ENCODE peak calls at places on chromosomes 3 and 15, in five cellular contexts. G, C, Y, Q and P are unnamed samples.

GRCh38 chr3:66572090-66572632 is 71.3 kb upstream of the LRIG1 start:
- DNase-seq in C (no peak), Y (no peak), Q (no peak), G (no peak), P (no peak)

GRCh38 chr15:58626378-58626777 is 123.1 kb downstream of the ADAM10 start:
- DNase-seq in Y (no peak), C (no peak), G (no peak), Q (no peak), P (no peak)

GRCh38 chr3:129773942-129774663 is 119.4 kb downstream of the TMCC1 start:
- DNase-seq in C (no peak), Q (no peak), G (no peak), Y (no peak), P (no peak)

GRCh38 chr3:126440709-126440995 is 35.0 kb downstream of the ZXDC start:
- DNase-seq in Y (no peak), G (no peak), C (no peak), Q (no peak), P (no peak)

GRCh38 chr15:72562878-72563277 is 88.7 kb downstream of the ARIH1 start:
- DNase-seq in Y (no peak), G (no peak), C (no peak), Q (no peak), P (no peak)

GRCh38 chr3:106457278-106458210 is 588.7 kb upstream of the CBLB start:
- DNase-seq in Q (peak), Y (no peak), C (peak), G (peak), P (peak)

GRCh38 chr3:170534232-170534631 is 51.6 kb downstream of the SLC7A14 start:
- DNase-seq in Y (no peak), C (no peak), G (no peak), Q (no peak), P (no peak)

GRCh38 chr15:41483115-41483514 is 10.6 kb upstream of the ITPKA start:
- DNase-seq in Y (no peak), G (no peak), Q (no peak), C (no peak), P (no peak)

GRCh38 chr3:113132571-113132996 is 78.8 kb upstream of the BOC start:
- DNase-seq in G (no peak), C (peak), Q (peak), Y (no peak), P (no peak)

DNA sequence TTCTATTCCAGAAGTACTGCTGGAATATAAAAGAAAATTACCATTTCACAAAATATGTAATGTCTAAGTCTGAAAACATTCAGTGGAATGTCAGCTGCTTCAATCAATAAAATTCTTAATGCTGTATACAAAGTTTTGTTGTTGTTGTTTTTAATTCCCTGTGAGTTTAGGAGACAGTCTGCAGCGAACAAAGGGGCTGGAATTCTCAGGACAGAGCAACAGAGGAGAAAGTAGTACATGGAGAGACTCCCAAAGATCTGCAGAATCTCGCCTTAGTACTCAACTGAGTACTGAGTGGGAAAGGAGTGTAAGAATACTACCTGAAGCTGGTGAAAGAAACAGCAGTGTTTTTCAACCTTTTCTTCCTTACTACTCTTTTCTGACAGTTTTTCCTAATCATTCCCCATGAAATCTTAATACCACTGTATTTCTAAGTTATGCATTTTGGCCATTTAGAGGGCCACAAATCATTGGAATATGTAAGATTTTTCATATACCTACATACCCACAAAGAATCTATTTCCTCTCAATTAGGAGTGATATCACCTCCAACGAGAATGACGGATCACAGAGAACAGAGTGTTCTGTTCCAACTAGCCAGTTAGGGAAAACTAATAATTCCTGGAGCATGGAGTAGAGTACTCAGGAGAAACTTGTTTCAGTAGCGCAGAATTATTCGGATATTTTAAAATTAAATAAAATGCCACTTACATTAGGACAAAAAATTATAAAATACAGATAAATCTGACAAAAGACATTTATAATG is 16.0 kb downstream of the ANKRD28 start:
- DNase-seq in G (no peak), Q (no peak), Y (no peak), C (peak), P (no peak)
- H3K4me3 ChIP-seq in G (no peak), Q (no peak), Y (no peak), C (no peak), P (no peak)

GRCh38 chr15:68616397-68616796 is 37.6 kb downstream of the CORO2B start:
- DNase-seq in Y (no peak), Q (no peak), C (no peak), G (no peak), P (no peak)

GRCh38 chr15:68615301-68615700 is 36.5 kb downstream of the CORO2B start:
- DNase-seq in G (no peak), Q (no peak), C (no peak), Y (no peak), P (no peak)

GRCh38 chr15:68615811-68616210 is 37.0 kb downstream of the CORO2B start:
- DNase-seq in C (no peak), G (no peak), Y (no peak), Q (no peak), P (no peak)

GRCh38 chr15:68612979-68613740 is 34.4 kb downstream of the CORO2B start:
- DNase-seq in C (peak), Y (no peak), G (no peak), Q (no peak), P (no peak)

DNA sequence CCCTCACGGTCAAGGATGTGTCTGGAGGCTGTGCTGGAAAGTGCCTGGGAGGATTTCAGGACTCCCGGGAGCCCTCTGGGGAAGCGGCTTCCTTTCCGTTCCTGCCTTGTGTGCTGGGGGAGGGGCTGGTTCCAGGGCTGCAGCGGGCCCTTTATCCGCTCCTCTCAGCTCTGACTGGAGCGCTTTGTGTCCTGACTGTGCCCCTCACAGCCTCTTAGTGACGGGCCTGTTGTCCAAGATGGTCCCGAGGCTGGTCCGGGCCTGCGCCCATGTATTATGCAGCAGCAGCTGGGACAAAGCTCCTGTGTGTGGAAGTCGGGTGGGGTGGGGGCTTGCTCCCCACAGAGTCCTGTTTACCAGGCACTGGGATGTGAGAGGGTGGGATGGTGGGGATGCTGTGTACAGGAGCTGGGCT is 35.8 kb downstream of the CORO2B start:
- DNase-seq in Y (no peak), Q (no peak), C (peak), G (no peak), P (no peak)
- H3K4me3 ChIP-seq in Y (no peak), Q (no peak), C (no peak), G (no peak), P (no peak)

GRCh38 chr3:138942861-138943623 is 3.9 kb downstream of the FOXL2 start:
- DNase-seq in G (no peak), C (no peak), Q (no peak), Y (no peak), P (no peak)

GRCh38 chr3:138944842-138945645 is 1.9 kb downstream of the FOXL2 start:
- DNase-seq in Q (no peak), C (no peak), G (no peak), Y (no peak), P (no peak)

GRCh38 chr3:138944136-138944658 is 2.7 kb downstream of the FOXL2 start:
- DNase-seq in Q (no peak), Y (no peak), C (no peak), G (no peak), P (no peak)

GRCh38 chr3:138942271-138942670 is 4.7 kb downstream of the FOXL2 start:
- DNase-seq in Y (no peak), Q (no peak), C (no peak), G (no peak), P (no peak)

GRCh38 chr3:138943724-138944131 is 3.2 kb downstream of the FOXL2 start:
- DNase-seq in Q (no peak), Y (no peak), G (no peak), C (peak), P (no peak)
- H3K4me3 ChIP-seq in Q (no peak), Y (no peak), G (no peak), C (no peak), P (no peak)

GRCh38 chr3:138775254-138775595 is 59.5 kb downstream of the PIK3CB start:
- DNase-seq in C (peak), G (no peak), Q (no peak), Y (no peak), P (no peak)
- H3K4me3 ChIP-seq in C (no peak), G (no peak), Q (no peak), Y (no peak), P (no peak)

GRCh38 chr15:38255690-38256089 is 3.1 kb downstream of the SPRED1 start:
- DNase-seq in C (no peak), G (no peak), Y (no peak), Q (no peak), P (no peak)
- H3K4me3 ChIP-seq in C (peak), G (peak), Y (peak), Q (peak), P (no peak)

GRCh38 chr3:42906905-42907183 is 902 bp downstream of the ZNF662 start:
- DNase-seq in G (no peak), Y (no peak), Q (no peak), C (no peak), P (no peak)
- H3K4me3 ChIP-seq in G (peak), Y (peak), Q (peak), C (no peak), P (no peak)

DNA sequence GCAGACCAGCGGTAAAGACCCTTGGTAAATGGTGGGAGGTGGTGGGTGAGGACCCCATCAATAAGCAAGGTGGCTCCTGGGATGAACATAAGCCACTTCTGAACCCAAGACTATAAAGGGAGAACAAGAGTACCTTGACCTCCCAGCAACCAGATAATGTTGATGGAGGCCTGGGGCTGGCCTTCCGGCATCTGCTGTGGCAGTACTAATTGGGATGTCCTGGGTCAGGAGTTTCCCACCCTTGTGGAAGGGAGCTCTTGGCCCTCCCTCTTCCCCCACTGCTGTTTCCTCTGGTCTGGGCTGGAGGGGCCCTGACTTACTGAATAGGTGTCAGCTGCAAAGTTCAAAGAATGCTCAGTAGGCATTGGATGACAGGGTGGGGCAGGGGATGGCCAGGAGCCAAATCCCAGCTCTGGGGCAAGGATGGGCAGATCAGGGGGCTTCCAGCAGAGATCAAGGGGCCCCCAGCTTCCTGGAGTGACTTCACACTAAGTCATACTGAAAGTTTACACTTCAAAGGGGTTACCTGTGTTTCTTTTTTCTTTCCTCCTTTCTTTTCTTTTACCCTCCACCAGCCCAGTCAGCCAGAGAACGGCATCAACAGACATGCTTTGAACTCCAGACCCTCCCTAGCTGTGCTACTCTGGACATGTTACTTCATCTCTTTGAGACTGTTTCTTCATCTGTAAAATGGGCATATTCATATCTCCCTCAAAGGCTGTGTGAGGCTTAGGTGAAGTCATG is 1.6 kb downstream of the RBP1 start:
- DNase-seq in Q (no peak), C (no peak), Y (no peak), G (no peak), P (no peak)
- H3K4me3 ChIP-seq in Q (no peak), C (no peak), Y (no peak), G (no peak), P (no peak)